ENCODE peak calls at places on chromosomes 4 and X, in five cellular contexts. C is neuronal stem cell, X is A673, Q is SK-N-SH, F is heart left ventricle. U is an unnamed sample.

GRCh38 chr4:154854362-154854761 is 73.3 kb downstream of the RBM46 start:
- DNase-seq in C (no peak), X (peak; percentile 21), Q (peak; percentile 26), F (no peak), U (peak; percentile 5)

GRCh38 chr4:6776920-6777635 is 5.4 kb upstream of the KIAA0232 start:
- DNase-seq in C (no peak), X (peak; percentile 25), Q (no peak), F (no peak), U (no peak)

GRCh38 chr4:159719531-159719930 is 616.7 kb downstream of the RAPGEF2 start:
- DNase-seq in C (no peak), X (no peak), Q (no peak), F (no peak), U (no peak)

GRCh38 chr4:61520688-61521160 is 320.6 kb downstream of the ADGRL3 start:
- DNase-seq in C (no peak), X (no peak), Q (no peak), F (no peak), U (no peak)

GRCh38 chrX:82412851-82413250 is 1095.2 kb upstream of the POU3F4 start:
- DNase-seq in C (peak; percentile 17), X (no peak), Q (no peak), F (no peak), U (peak; percentile 1)

GRCh38 chr4:6390357-6390756 is 82.1 kb downstream of the PPP2R2C start:
- DNase-seq in C (no peak), X (no peak), Q (no peak), F (peak; percentile 36), U (no peak)

GRCh38 chrX:36957425-36958328 is 50.5 kb upstream of the FAM47C start:
- DNase-seq in C (peak; percentile 31), X (peak; percentile 39), Q (peak; percentile 36), F (no peak), U (no peak)

GRCh38 chr4:165398570-165398969 is 19.8 kb downstream of the CPE start:
- DNase-seq in C (peak; percentile 24), X (peak; percentile 94), Q (peak; percentile 59), F (no peak), U (peak; percentile 11)

GRCh38 chrX:154598656-154599055 is 13.7 kb downstream of the CTAG1A start:
- DNase-seq in C (no peak), X (no peak), Q (no peak), F (no peak), U (no peak)
- H3K9me3 ChIP-seq in C (no peaks in the 10 kb centered on the region), X (no peaks in the 10 kb centered on the region), Q (no peaks in the 10 kb centered on the region), F (no peaks in the 10 kb centered on the region), U (no peaks in the 10 kb centered on the region)

GRCh38 chr4:182143086-182143821 is 99.9 kb upstream of the TENM3 start:
- DNase-seq in C (peak; percentile 24), X (no peak), Q (no peak), F (no peak), U (peak; percentile 6)
- H3K4me3 ChIP-seq in C (peak overlapping the region; percentile 89), X (peak overlapping the region; percentile 85), Q (peak overlapping the region; percentile 81), F (peak overlapping the region; percentile 74), U (peak overlapping the region; percentile 97)

DNA sequence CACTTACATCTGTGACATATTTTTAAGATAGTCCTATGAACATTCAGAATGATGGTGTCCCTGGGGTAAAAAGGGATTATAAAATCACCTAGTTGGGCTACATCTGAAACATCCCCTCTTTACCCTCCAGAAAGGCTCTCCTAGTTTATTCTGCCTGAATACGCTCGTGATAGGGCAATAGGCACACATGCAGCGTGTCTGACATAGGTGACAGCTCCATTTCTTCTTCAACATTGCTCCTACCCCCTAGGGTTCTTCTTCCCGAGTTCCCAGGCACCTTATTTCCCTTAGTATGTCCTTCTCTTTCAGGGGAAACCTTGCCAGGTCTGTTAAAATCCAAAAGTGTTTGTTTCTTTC is 27.1 kb upstream of the CFAP299 start:
- DNase-seq in C (no peak), X (no peak), Q (no peak), F (no peak), U (no peak)
- H3K4me1 ChIP-seq in C (no peaks in the 10 kb centered on the region), X (peaks cover 4% of the 10 kb centered on the region), Q (peaks cover 5% of the 10 kb centered on the region), F (no peaks in the 10 kb centered on the region), U (peaks cover 12% of the 10 kb centered on the region)

DNA sequence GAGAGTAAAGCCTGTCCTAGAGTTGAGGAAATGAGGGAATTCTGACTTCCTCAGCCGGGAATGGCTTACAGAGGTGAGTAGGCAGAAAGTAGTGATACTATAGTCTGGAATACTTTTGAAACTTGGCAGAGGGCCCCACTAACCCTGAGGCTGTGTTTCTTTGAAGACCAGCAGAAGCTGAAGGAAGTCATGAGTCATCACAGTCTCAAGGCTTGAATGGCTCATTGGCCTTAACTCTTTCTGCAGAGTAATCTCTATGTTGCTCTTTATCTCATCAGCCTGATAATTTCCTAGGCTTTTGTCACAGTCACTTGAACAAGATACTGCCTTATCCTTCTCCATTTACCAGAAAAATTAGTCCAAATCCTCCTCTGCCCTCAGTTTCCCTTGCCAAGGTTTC is 80.8 kb downstream of the ANKRD50 start:
- DNase-seq in C (no peak), X (peak; percentile 96), Q (no peak), F (peak; percentile 73), U (peak; percentile 71)
- H3K9me3 ChIP-seq in C (no peaks in the 10 kb centered on the region), X (no peaks in the 10 kb centered on the region), Q (no peaks in the 10 kb centered on the region), F (no peaks in the 10 kb centered on the region), U (no peaks in the 10 kb centered on the region)

GRCh38 chrX:104310657-104311056 is 55.9 kb upstream of the ESX1 start:
- DNase-seq in C (no peak), X (no peak), Q (no peak), F (no peak), U (no peak)

GRCh38 chrX:104309169-104309568 is 54.4 kb upstream of the ESX1 start:
- DNase-seq in C (no peak), X (no peak), Q (no peak), F (no peak), U (no peak)

GRCh38 chrX:104306180-104306579 is 51.4 kb upstream of the ESX1 start:
- DNase-seq in C (no peak), X (no peak), Q (no peak), F (no peak), U (no peak)

GRCh38 chrX:104307341-104307740 is 52.6 kb upstream of the ESX1 start:
- DNase-seq in C (no peak), X (no peak), Q (no peak), F (no peak), U (no peak)

GRCh38 chrX:104310084-104310483 is 55.4 kb upstream of the ESX1 start:
- DNase-seq in C (no peak), X (peak; percentile 43), Q (peak; percentile 7), F (no peak), U (peak; percentile 0)
- H3K4me3 ChIP-seq in C (no peak overlapping the region), X (no peak overlapping the region), Q (peak overlapping the region; percentile 54), F (no peak overlapping the region), U (no peak overlapping the region)

U was measured in SJCRH30.